ENCODE peak calls at places on chromosome 7, in eight cellular contexts. One of them, this sample, is unnamed.

GRCh38 chr7:93944673-93945072 is 23.1 kb downstream of the GNG11 start:
- DNase-seq in A549: no peak
- DNase-seq in GM12891: no peak
- DNase-seq in right lobe of liver: no peak
- DNase-seq in esophagus squamous epithelium: no peak
- DNase-seq in uterus: no peak
- DNase-seq in K562: no peak
- DNase-seq in transverse colon: no peak
- DNase-seq in this sample: no peak

GRCh38 chr7:27606270-27607209 is 56.1 kb downstream of the HIBADH start:
- DNase-seq in A549: no peak
- DNase-seq in GM12891: no peak
- DNase-seq in right lobe of liver: peak
- DNase-seq in esophagus squamous epithelium: no peak
- DNase-seq in uterus: no peak
- DNase-seq in K562: no peak
- DNase-seq in transverse colon: no peak
- DNase-seq in this sample: peak

GRCh38 chr7:30026229-30027064 is at the start of gene FKBP14:
- DNase-seq in A549: peak
- DNase-seq in GM12891: peak
- DNase-seq in right lobe of liver: peak
- DNase-seq in esophagus squamous epithelium: peak
- DNase-seq in uterus: peak
- DNase-seq in K562: peak
- DNase-seq in transverse colon: peak
- DNase-seq in this sample: peak

GRCh38 chr7:47609803-47610452 is 28.0 kb upstream of the TNS3 start:
- DNase-seq in A549: no peak
- DNase-seq in GM12891: no peak
- DNase-seq in right lobe of liver: peak
- DNase-seq in esophagus squamous epithelium: no peak
- DNase-seq in uterus: peak
- DNase-seq in K562: no peak
- DNase-seq in transverse colon: no peak
- DNase-seq in this sample: no peak

GRCh38 chr7:19262794-19263193 is 117.6 kb upstream of the FERD3L start:
- DNase-seq in A549: no peak
- DNase-seq in GM12891: no peak
- DNase-seq in right lobe of liver: no peak
- DNase-seq in esophagus squamous epithelium: no peak
- DNase-seq in uterus: no peak
- DNase-seq in K562: no peak
- DNase-seq in transverse colon: no peak
- DNase-seq in this sample: no peak

GRCh38 chr7:158395780-158396214 is 191.8 kb downstream of the PTPRN2 start:
- DNase-seq in A549: peak
- DNase-seq in GM12891: no peak
- DNase-seq in right lobe of liver: no peak
- DNase-seq in esophagus squamous epithelium: no peak
- DNase-seq in uterus: no peak
- DNase-seq in K562: no peak
- DNase-seq in transverse colon: peak
- DNase-seq in this sample: no peak

GRCh38 chr7:69780377-69780776 is 182.1 kb downstream of the AUTS2 start:
- DNase-seq in A549: no peak
- DNase-seq in GM12891: no peak
- DNase-seq in right lobe of liver: no peak
- DNase-seq in esophagus squamous epithelium: no peak
- DNase-seq in uterus: no peak
- DNase-seq in K562: no peak
- DNase-seq in transverse colon: no peak
- DNase-seq in this sample: no peak

GRCh38 chr7:127585044-127585953 is at the start of gene GCC1:
- DNase-seq in A549: peak
- DNase-seq in GM12891: peak
- DNase-seq in right lobe of liver: peak
- DNase-seq in esophagus squamous epithelium: peak
- DNase-seq in uterus: peak
- DNase-seq in K562: peak
- DNase-seq in transverse colon: peak
- DNase-seq in this sample: peak

DNA sequence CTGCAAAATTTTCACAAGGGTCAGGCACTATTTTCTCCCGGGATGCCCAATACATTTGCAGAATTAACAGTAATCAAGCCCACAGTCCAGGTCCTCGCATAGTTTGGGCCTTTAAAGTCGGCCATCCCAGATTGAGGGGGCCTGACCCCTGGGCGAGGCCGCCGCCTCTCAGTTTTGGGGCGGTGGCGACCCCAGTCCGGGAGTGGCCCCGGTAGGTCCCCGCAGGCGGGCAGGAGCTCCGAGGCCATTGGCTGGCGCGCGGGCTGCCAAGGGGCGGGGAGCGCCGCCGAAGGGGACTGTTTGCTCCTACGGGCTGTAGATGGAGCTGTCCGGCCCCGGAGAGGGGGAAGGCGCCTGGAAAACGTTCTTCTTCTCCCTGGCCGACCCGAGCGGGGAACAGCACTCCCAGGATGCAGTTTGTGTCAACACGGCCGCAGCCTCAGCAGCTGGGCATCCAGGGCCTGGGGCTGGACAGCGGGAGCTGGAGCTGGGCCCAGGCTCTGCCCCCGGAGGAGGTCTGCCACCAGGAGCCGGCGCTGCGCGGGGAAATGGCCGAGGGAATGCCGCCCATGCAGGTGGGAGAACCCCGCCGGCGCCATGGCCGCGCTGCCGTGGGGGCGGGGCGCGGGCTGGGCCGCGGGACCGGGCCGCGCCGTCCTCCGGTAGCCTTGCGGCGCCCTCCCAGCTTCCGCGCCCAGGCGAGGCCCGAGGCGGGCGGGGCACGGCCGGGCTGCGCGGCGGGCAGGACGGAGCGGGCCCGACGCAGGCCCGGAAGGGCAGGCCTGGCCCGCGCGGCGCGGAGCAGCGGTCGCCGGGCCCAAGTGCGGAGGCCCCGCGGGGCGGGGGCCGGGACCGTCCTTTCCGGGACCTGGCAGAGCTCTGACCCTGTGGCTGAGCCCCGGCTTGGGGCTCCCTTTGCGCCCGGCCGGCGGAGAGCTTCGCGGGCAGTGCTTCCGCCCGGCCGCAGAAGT is at the start of gene ZNF282:
- DNase-seq in A549: peak
- DNase-seq in GM12891: peak
- DNase-seq in right lobe of liver: peak
- DNase-seq in esophagus squamous epithelium: peak
- DNase-seq in uterus: peak
- DNase-seq in K562: peak
- DNase-seq in transverse colon: peak
- DNase-seq in this sample: peak
- TF ChIP-seq POLR2A in A549: peak
- TF ChIP-seq POLR2A in GM12891: peak
- TF ChIP-seq POLR2A in right lobe of liver: peak
- TF ChIP-seq POLR2A in esophagus squamous epithelium: no peak
- TF ChIP-seq POLR2A in uterus: peak
- TF ChIP-seq POLR2A in K562: peak
- TF ChIP-seq POLR2A in transverse colon: peak
- TF ChIP-seq POLR2A in this sample: peak

DNA sequence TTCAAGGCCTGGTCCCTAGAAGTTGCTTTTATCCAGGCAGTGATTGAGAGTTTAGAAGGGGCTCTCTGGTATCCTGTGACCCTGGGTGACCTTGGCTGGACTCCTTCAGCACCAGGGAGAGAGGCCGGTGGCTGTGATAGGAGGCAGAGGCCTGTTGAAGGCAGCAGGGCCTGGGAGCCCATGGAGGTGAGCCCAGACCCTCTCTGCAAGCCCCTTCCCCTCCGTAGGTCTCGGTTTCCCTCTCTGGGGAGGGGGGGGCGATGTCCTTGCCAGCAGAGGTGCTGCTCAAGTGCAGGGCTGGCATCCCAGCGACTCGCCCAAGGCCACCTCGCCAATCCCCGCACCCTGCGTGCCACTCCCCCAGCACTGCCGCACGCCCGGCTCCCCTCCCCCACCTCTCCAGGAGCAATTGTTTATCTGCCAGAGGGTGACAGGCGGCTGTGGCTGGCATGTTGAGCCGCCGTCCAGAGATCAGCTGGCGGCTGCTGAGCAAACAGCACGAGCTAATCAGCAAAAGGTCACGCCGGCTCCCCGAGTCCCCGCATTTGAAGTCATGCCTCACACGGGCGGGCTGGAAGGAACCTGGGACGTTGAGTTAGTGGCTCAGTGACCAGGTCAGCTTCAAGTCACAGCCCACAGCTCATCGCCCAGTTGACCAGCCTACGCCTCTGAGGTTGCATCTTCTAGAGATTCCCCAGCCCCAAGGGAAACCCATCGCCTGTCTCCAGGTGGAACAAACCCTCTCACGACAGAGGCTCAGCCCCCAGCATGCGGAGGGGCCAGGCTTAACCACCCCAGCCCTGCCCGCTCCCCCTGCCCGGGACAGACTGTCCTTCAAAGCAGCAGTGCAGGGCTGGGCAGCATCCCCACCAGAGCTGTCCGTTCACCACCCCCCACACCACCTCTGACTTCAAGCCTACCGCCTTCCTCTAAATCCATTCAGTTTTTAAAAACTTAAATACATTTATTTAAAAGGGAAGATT is 43.7 kb downstream of the ELFN1 start:
- DNase-seq in A549: no peak
- DNase-seq in GM12891: no peak
- DNase-seq in right lobe of liver: peak
- DNase-seq in esophagus squamous epithelium: no peak
- DNase-seq in uterus: no peak
- DNase-seq in K562: no peak
- DNase-seq in transverse colon: no peak
- DNase-seq in this sample: no peak
- TF ChIP-seq POLR2A in A549: no peak
- TF ChIP-seq POLR2A in GM12891: no peak
- TF ChIP-seq POLR2A in right lobe of liver: no peak
- TF ChIP-seq POLR2A in esophagus squamous epithelium: no peak
- TF ChIP-seq POLR2A in uterus: no peak
- TF ChIP-seq POLR2A in K562: no peak
- TF ChIP-seq POLR2A in transverse colon: no peak
- TF ChIP-seq POLR2A in this sample: no peak

GRCh38 chr7:151406051-151406875 is 3.6 kb downstream of the WDR86 start:
- DNase-seq in A549: no peak
- DNase-seq in GM12891: peak
- DNase-seq in right lobe of liver: no peak
- DNase-seq in esophagus squamous epithelium: no peak
- DNase-seq in uterus: no peak
- DNase-seq in K562: no peak
- DNase-seq in transverse colon: no peak
- DNase-seq in this sample: no peak

GRCh38 chr7:151405588-151405987 is 4.2 kb downstream of the WDR86 start:
- DNase-seq in A549: no peak
- DNase-seq in GM12891: no peak
- DNase-seq in right lobe of liver: no peak
- DNase-seq in esophagus squamous epithelium: no peak
- DNase-seq in uterus: no peak
- DNase-seq in K562: no peak
- DNase-seq in transverse colon: no peak
- DNase-seq in this sample: no peak

GRCh38 chr7:151408498-151408838 is 1.4 kb downstream of the WDR86 start:
- DNase-seq in A549: no peak
- DNase-seq in GM12891: no peak
- DNase-seq in right lobe of liver: no peak
- DNase-seq in esophagus squamous epithelium: no peak
- DNase-seq in uterus: no peak
- DNase-seq in K562: no peak
- DNase-seq in transverse colon: no peak
- DNase-seq in this sample: no peak

GRCh38 chr7:151408839-151409554 is 841 bp downstream of the WDR86 start:
- DNase-seq in A549: no peak
- DNase-seq in GM12891: peak
- DNase-seq in right lobe of liver: no peak
- DNase-seq in esophagus squamous epithelium: no peak
- DNase-seq in uterus: no peak
- DNase-seq in K562: no peak
- DNase-seq in transverse colon: peak
- DNase-seq in this sample: no peak

DNA sequence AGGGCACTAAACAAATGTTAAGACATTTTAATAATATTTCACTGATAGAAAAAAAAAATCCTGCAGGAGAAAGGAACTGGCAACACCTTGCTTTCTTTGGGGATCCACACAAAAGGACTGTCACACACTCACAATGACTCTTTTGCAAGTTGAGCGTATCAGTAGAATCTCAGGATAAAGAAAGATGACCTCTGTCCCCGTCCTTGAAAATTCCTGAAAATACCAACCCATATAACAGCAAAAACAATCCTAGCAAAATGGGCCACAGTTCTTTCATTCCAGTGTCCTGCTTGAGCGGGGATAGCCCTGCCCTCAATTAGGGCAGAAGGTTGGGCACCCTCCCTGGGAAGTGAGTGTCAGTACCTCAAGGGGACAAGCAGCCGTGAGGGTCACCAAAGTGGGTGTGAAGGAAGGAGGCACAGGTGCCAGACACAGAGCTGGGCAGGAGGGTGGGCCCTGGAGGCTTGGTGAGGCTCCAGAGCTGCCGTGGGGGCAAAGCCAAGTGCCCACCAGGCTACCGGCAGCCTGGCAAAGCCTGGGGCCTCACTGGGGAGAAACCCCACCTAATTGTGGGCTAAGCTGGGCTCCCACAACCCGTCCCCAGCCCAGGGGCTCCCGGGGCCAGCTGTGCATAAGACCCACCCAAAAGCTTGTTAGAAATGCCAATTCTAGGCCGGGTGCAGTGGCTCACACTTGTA is 2.8 kb downstream of the WDR86 start:
- DNase-seq in A549: no peak
- DNase-seq in GM12891: no peak
- DNase-seq in right lobe of liver: no peak
- DNase-seq in esophagus squamous epithelium: no peak
- DNase-seq in uterus: no peak
- DNase-seq in K562: no peak
- DNase-seq in transverse colon: no peak
- DNase-seq in this sample: no peak
- TF ChIP-seq POLR2A in A549: no peak
- TF ChIP-seq POLR2A in GM12891: no peak
- TF ChIP-seq POLR2A in right lobe of liver: no peak
- TF ChIP-seq POLR2A in esophagus squamous epithelium: no peak
- TF ChIP-seq POLR2A in uterus: no peak
- TF ChIP-seq POLR2A in K562: no peak
- TF ChIP-seq POLR2A in transverse colon: no peak
- TF ChIP-seq POLR2A in this sample: no peak

GRCh38 chr7:135210818-135211178 is 528 bp downstream of the WDR91 start:
- DNase-seq in A549: peak
- DNase-seq in GM12891: no peak
- DNase-seq in right lobe of liver: no peak
- DNase-seq in esophagus squamous epithelium: no peak
- DNase-seq in uterus: peak
- DNase-seq in K562: no peak
- DNase-seq in transverse colon: no peak
- DNase-seq in this sample: no peak

GRCh38 chr7:135213831-135214230 is 2.5 kb upstream of the WDR91 start:
- DNase-seq in A549: no peak
- DNase-seq in GM12891: no peak
- DNase-seq in right lobe of liver: no peak
- DNase-seq in esophagus squamous epithelium: no peak
- DNase-seq in uterus: no peak
- DNase-seq in K562: no peak
- DNase-seq in transverse colon: no peak
- DNase-seq in this sample: no peak

GRCh38 chr7:135208417-135208793 is 2.9 kb downstream of the WDR91 start:
- DNase-seq in A549: no peak
- DNase-seq in GM12891: no peak
- DNase-seq in right lobe of liver: no peak
- DNase-seq in esophagus squamous epithelium: no peak
- DNase-seq in uterus: no peak
- DNase-seq in K562: no peak
- DNase-seq in transverse colon: no peak
- DNase-seq in this sample: no peak

GRCh38 chr7:135209225-135209834 is 2.0 kb downstream of the WDR91 start:
- DNase-seq in A549: no peak
- DNase-seq in GM12891: no peak
- DNase-seq in right lobe of liver: no peak
- DNase-seq in esophagus squamous epithelium: no peak
- DNase-seq in uterus: no peak
- DNase-seq in K562: no peak
- DNase-seq in transverse colon: no peak
- DNase-seq in this sample: no peak

GRCh38 chr7:135211179-135211945 is at the start of gene WDR91:
- DNase-seq in A549: peak
- DNase-seq in GM12891: peak
- DNase-seq in right lobe of liver: peak
- DNase-seq in esophagus squamous epithelium: peak
- DNase-seq in uterus: peak
- DNase-seq in K562: peak
- DNase-seq in transverse colon: peak
- DNase-seq in this sample: peak
- TF ChIP-seq POLR2A in A549: peak
- TF ChIP-seq POLR2A in GM12891: peak
- TF ChIP-seq POLR2A in right lobe of liver: peak
- TF ChIP-seq POLR2A in esophagus squamous epithelium: peak
- TF ChIP-seq POLR2A in uterus: peak
- TF ChIP-seq POLR2A in K562: peak
- TF ChIP-seq POLR2A in transverse colon: peak
- TF ChIP-seq POLR2A in this sample: peak